ENCODE peak calls at places on chromosomes 11 and 22, in five cellular contexts. G is heart left ventricle; E is colonic mucosa; X is CD4-positive, CD25-positive, alpha-beta regulatory T cell; L is adrenal gland. B is an unnamed sample. For H3K4me1, the result is how much of the 10 kb centered on the place peaks cover.

GRCh38 chr11:129695543-129696308 is 119.9 kb upstream of the TMEM45B start:
- DNase-seq in L (peak), X (peak), E (peak), G (peak), B (no peak)

GRCh38 chr11:114553642-114554041 is 6.0 kb downstream of the NXPE1 start:
- DNase-seq in E (no peak), L (no peak), X (no peak), G (no peak), B (no peak)

GRCh38 chr11:92556435-92556834 is 331.8 kb downstream of the FAT3 start:
- DNase-seq in L (no peak), X (no peak), G (no peak), E (no peak), B (no peak)

GRCh38 chr11:128146926-128147605 is 440.3 kb downstream of the ETS1 start:
- DNase-seq in G (no peak), X (no peak), L (no peak), E (no peak), B (no peak)

GRCh38 chr11:75706260-75706729 is 11.3 kb upstream of the MOGAT2 start:
- DNase-seq in E (peak), L (peak), G (peak), X (peak), B (peak)

GRCh38 chr11:91970604-91971003 is 254.0 kb upstream of the FAT3 start:
- DNase-seq in L (no peak), G (no peak), E (no peak), X (no peak), B (no peak)

GRCh38 chr11:102220728-102221467 is 96.4 kb upstream of the BIRC3 start:
- DNase-seq in G (no peak), L (no peak), X (no peak), E (no peak), B (no peak)

GRCh38 chr11:109609454-109610185 is 187.6 kb downstream of the C11orf87 start:
- DNase-seq in G (no peak), E (no peak), L (no peak), X (no peak), B (no peak)

GRCh38 chr11:114058871-114059277 is 637 bp upstream of the ZBTB16 start:
- DNase-seq in E (no peak), L (peak), X (no peak), G (no peak), B (no peak)

GRCh38 chr11:129732926-129733325 is 82.7 kb upstream of the TMEM45B start:
- DNase-seq in G (no peak), X (no peak), L (no peak), E (no peak), B (no peak)

GRCh38 chr11:45811571-45812290 is 6.8 kb downstream of the SLC35C1 start:
- DNase-seq in E (no peak), X (no peak), G (no peak), L (no peak), B (no peak)

GRCh38 chr22:49692499-49693225 is 135.0 kb downstream of the BRD1 start:
- DNase-seq in X (no peak), L (peak), G (no peak), E (no peak), B (no peak)

GRCh38 chr11:110857885-110858555 is 145.8 kb upstream of the ARHGAP20 start:
- DNase-seq in L (no peak), E (peak), G (no peak), X (no peak), B (peak)

GRCh38 chr11:65182258-65183170 is 786 bp downstream of the CAPN1 start:
- DNase-seq in L (peak), G (no peak), E (peak), X (no peak), B (no peak)

GRCh38 chr11:134802116-134802515 is 390.1 kb upstream of the B3GAT1 start:
- DNase-seq in G (no peak), E (no peak), X (no peak), L (no peak), B (no peak)

GRCh38 chr11:100918551-100919500 is 210.8 kb downstream of the PGR start:
- DNase-seq in E (peak), X (no peak), L (no peak), G (no peak), B (no peak)

GRCh38 chr11:131810511-131810910 is 440.1 kb downstream of the NTM start:
- DNase-seq in L (no peak), E (no peak), G (no peak), X (no peak), B (no peak)

GRCh38 chr11:3824714-3825472 is 15.9 kb downstream of the RHOG start:
- DNase-seq in X (peak), E (peak), L (peak), G (peak), B (peak)

GRCh38 chr11:5712507-5712906 is 22.9 kb downstream of the TRIM22 start:
- DNase-seq in X (no peak), L (no peak), G (no peak), E (no peak), B (no peak)

GRCh38 chr22:30325065-30325720 is 1.5 kb downstream of the TBC1D10A start:
- DNase-seq in X (no peak), G (peak), L (peak), E (peak), B (peak)

GRCh38 chr22:49517211-49517610 is 310.5 kb downstream of the BRD1 start:
- DNase-seq in E (no peak), L (no peak), X (no peak), G (no peak), B (no peak)

GRCh38 chr22:28907311-28908008 is 24.1 kb downstream of the ZNRF3 start:
- DNase-seq in G (no peak), E (no peak), X (no peak), L (no peak), B (no peak)

GRCh38 chr22:19533857-19534256 is 9.6 kb upstream of the CLDN5 start:
- DNase-seq in E (no peak), X (no peak), G (no peak), L (no peak), B (no peak)

GRCh38 chr11:71342951-71343827 is 90.8 kb upstream of the SHANK2 start:
- DNase-seq in L (peak), X (no peak), E (peak), G (no peak), B (peak)

GRCh38 chr11:124748481-124749338 is 3.3 kb downstream of the VSIG2 start:
- DNase-seq in L (no peak), G (no peak), X (no peak), E (peak), B (no peak)

GRCh38 chr22:48675141-48675827 is 1152.4 kb downstream of the BRD1 start:
- DNase-seq in G (no peak), X (no peak), L (no peak), E (no peak), B (no peak)

GRCh38 chr11:86719781-86720463 is 47.5 kb upstream of the ME3 start:
- DNase-seq in X (no peak), L (no peak), G (no peak), E (no peak), B (no peak)

GRCh38 chr11:46279393-46280099 is 2.1 kb downstream of the CREB3L1 start:
- DNase-seq in E (peak), L (peak), G (peak), X (no peak), B (no peak)

GRCh38 chr11:111936045-111936400 is 1.1 kb upstream of the DIXDC1 start:
- DNase-seq in L (peak), X (no peak), G (no peak), E (no peak), B (no peak)

GRCh38 chr11:31922450-31922849 is 111.3 kb upstream of the PAX6 start:
- DNase-seq in L (no peak), X (no peak), G (no peak), E (no peak), B (no peak)

GRCh38 chr11:2296913-2297622 is 4.7 kb downstream of the C11orf21 start:
- DNase-seq in E (no peak), G (no peak), L (peak), X (no peak), B (peak)

GRCh38 chr11:96109265-96110030 is 185.5 kb upstream of the MTMR2 start:
- DNase-seq in L (no peak), G (no peak), E (no peak), X (no peak), B (no peak)

GRCh38 chr22:27494821-27495220 is 306.7 kb downstream of the MN1 start:
- DNase-seq in G (no peak), E (no peak), L (no peak), X (no peak), B (no peak)

DNA sequence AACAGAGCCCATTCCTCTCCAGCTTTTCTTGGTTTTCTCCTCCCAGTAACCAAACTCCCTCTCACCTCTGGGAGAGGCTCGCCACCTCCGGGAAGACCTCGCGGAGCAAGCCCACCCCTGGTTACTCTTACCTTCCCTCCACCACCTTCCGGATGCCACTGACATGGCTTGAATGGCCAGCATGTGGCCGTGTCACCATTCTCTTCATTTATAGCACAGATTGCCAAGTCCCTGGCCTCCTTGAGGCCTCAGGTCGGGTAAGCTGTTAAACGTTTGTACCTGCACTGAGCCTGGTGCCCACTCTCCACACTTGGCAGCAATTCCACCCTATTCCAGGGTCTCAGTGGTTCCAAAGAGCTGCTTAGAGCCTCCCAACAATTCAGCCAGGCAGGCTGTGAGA is 8.0 kb upstream of the FXYD2 start:
- DNase-seq in L (peak), E (peak), G (peak), X (no peak), B (no peak)
- H3K4me1 ChIP-seq in L (under half), E (under half), G (under half), X (under half), B (under half)

DNA sequence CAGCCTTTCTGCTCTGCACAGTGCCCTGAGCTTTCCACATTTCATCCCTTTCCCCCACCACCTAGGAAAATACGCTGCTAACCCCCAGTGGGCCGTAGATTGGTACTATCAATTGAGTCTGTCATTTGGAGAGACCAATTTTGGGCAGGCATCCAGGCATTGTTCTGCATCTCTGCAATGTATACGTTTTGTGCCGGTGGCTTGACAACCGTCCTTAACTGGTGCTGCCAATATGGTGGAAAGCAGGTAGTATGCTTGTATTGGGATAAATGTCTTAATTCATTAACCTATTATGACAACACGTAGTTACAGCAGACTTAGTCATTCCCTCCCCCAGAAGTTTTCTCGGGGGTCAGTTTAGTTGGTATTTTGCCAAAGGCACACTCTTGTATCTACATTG is 1.3 kb downstream of the ELMOD1 start:
- DNase-seq in G (no peak), L (no peak), E (no peak), X (no peak), B (no peak)
- H3K4me3 ChIP-seq in G (peak), L (no peak), E (no peak), X (peak), B (no peak)

DNA sequence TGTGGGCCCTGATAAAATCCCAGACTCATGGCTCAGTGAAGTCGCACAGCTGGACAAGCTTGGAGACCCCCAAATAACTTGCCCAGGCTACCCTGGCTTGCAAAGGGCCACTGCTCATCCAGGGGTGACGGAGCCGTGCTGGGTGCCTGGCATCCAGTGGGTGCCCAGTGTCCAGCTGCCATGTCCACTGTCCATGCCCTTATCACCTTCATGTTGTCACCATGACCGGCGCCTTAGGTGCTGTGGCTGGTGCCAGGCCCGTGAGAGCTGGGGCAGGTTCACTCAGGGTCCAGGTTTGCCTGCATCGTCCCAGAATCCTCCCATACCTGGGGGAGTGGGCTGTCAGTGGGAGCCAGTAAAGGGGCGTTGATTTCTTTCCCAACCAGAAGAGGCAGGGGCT is 57.4 kb downstream of the LRP5 start:
- DNase-seq in E (no peak), G (no peak), L (no peak), X (no peak), B (peak)
- H3K4me1 ChIP-seq in E (under half), G (half or more), L (under half), X (under half), B (under half)

DNA sequence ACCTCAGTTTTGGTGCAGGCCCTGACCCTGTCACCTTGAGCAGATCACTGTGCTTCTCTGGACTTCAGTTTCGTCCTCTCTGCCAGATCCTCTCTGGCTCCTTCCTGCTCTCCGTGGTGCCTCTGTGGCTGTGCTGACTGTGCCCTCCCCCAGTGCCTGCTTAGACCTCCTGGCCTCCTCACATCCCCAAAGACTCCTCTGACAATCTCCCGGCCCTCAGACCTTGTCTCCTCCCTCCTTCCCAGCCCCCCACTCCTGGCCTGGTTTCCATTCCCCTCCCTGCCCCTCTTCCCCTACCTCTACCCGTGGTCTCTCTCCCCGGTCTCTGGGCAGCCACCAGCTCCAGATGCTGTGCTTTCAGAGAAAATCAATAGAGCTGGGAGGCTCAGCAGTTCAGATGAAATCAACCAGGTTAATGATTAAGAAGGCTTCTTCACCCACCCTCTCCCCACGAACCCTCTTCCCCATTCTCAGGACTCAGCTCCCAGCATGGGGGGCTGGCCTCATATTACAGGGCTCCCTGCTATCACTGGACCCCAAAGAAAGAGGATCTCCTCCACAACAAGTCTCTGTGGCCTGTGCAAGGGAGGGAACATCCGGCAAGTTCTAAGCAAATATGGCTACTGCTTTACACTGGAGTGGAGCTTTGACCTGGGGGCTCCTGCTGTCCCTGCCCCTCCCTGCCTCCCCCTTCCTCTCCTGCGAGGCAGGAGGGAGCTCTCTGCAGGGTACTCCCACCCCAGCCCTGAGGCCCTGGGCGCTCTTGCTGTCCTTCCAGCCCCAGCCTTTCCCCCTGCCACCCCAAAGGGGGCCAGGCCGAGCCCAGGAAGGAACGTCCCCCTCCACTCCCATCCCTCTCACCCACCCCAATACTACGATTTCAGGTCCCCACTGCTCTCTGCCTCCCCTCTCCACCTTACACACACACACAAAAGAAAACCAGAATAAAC is 8.5 kb downstream of the BACE1-AS start:
- DNase-seq in G (no peak), E (no peak), X (no peak), L (no peak), B (no peak)
- H3K4me3 ChIP-seq in G (no peak), E (no peak), X (no peak), L (peak), B (no peak)

B was measured in aorta.